ENCODE peak calls at places on chromosomes 2 and 18, in ten cellular contexts. One of them, this sample, is unnamed.

GRCh38 chr18:525066-525797 is 24.7 kb upstream of the COLEC12 start:
- DNase-seq in ascending aorta: no peak
- DNase-seq in heart right ventricle: no peak
- DNase-seq in AG10803: peak; percentile 67
- DNase-seq in cardiac fibroblast: peak; percentile 87
- DNase-seq in choroid plexus epithelial cell: peak; percentile 30
- DNase-seq in fibroblast of mammary gland: peak; percentile 96
- DNase-seq in kidney epithelial cell: peak; percentile 35
- DNase-seq in HCT116: no peak
- DNase-seq in uterus: peak; percentile 35
- DNase-seq in this sample: peak; percentile 49

GRCh38 chr18:9091066-9091476 is 11.4 kb upstream of the NDUFV2 start:
- DNase-seq in fibroblast of mammary gland: no peak
- DNase-seq in HCT116: no peak
- DNase-seq in heart right ventricle: no peak
- DNase-seq in uterus: no peak
- DNase-seq in ascending aorta: no peak
- DNase-seq in AG10803: no peak
- DNase-seq in cardiac fibroblast: no peak
- DNase-seq in choroid plexus epithelial cell: no peak
- DNase-seq in kidney epithelial cell: no peak
- DNase-seq in this sample: no peak

GRCh38 chr2:189506514-189506976 is 65.3 kb downstream of the WDR75 start:
- DNase-seq in ascending aorta: no peak
- DNase-seq in HCT116: peak; percentile 50
- DNase-seq in choroid plexus epithelial cell: peak; percentile 30
- DNase-seq in uterus: no peak
- DNase-seq in AG10803: no peak
- DNase-seq in kidney epithelial cell: peak; percentile 5
- DNase-seq in heart right ventricle: no peak
- DNase-seq in fibroblast of mammary gland: no peak
- DNase-seq in cardiac fibroblast: no peak
- DNase-seq in this sample: no peak

GRCh38 chr18:79750980-79751571 is 46.7 kb upstream of the KCNG2 start:
- DNase-seq in HCT116: no peak
- DNase-seq in uterus: peak; percentile 11
- DNase-seq in choroid plexus epithelial cell: no peak
- DNase-seq in ascending aorta: peak; percentile 59
- DNase-seq in AG10803: no peak
- DNase-seq in fibroblast of mammary gland: no peak
- DNase-seq in kidney epithelial cell: no peak
- DNase-seq in cardiac fibroblast: no peak
- DNase-seq in heart right ventricle: no peak
- DNase-seq in this sample: no peak

GRCh38 chr2:113899166-113899565 is 9.3 kb downstream of the ACTR3 start:
- DNase-seq in AG10803: no peak
- DNase-seq in fibroblast of mammary gland: no peak
- DNase-seq in ascending aorta: no peak
- DNase-seq in kidney epithelial cell: no peak
- DNase-seq in HCT116: no peak
- DNase-seq in heart right ventricle: no peak
- DNase-seq in choroid plexus epithelial cell: no peak
- DNase-seq in cardiac fibroblast: no peak
- DNase-seq in uterus: no peak
- DNase-seq in this sample: no peak

GRCh38 chr2:181224866-181225265 is 232.3 kb upstream of the ITGA4 start:
- DNase-seq in heart right ventricle: no peak
- DNase-seq in ascending aorta: no peak
- DNase-seq in choroid plexus epithelial cell: no peak
- DNase-seq in HCT116: no peak
- DNase-seq in uterus: no peak
- DNase-seq in kidney epithelial cell: no peak
- DNase-seq in fibroblast of mammary gland: no peak
- DNase-seq in AG10803: no peak
- DNase-seq in cardiac fibroblast: no peak
- DNase-seq in this sample: no peak

GRCh38 chr2:238638100-238638981 is 209.5 kb upstream of the TWIST2 start:
- DNase-seq in fibroblast of mammary gland: no peak
- DNase-seq in HCT116: no peak
- DNase-seq in ascending aorta: peak; percentile 48
- DNase-seq in kidney epithelial cell: no peak
- DNase-seq in cardiac fibroblast: no peak
- DNase-seq in heart right ventricle: no peak
- DNase-seq in choroid plexus epithelial cell: no peak
- DNase-seq in uterus: no peak
- DNase-seq in AG10803: no peak
- DNase-seq in this sample: no peak

GRCh38 chr2:210517169-210517693 is 39.2 kb upstream of the CPS1 start:
- DNase-seq in heart right ventricle: no peak
- DNase-seq in AG10803: no peak
- DNase-seq in HCT116: no peak
- DNase-seq in choroid plexus epithelial cell: no peak
- DNase-seq in fibroblast of mammary gland: no peak
- DNase-seq in cardiac fibroblast: no peak
- DNase-seq in uterus: no peak
- DNase-seq in kidney epithelial cell: no peak
- DNase-seq in ascending aorta: no peak
- DNase-seq in this sample: no peak

GRCh38 chr2:63488118-63488713 is 100.1 kb downstream of the WDPCP start:
- DNase-seq in HCT116: peak; percentile 15
- DNase-seq in AG10803: peak; percentile 49
- DNase-seq in fibroblast of mammary gland: peak; percentile 47
- DNase-seq in kidney epithelial cell: no peak
- DNase-seq in cardiac fibroblast: peak; percentile 69
- DNase-seq in heart right ventricle: peak; percentile 5
- DNase-seq in choroid plexus epithelial cell: peak; percentile 73
- DNase-seq in uterus: no peak
- DNase-seq in ascending aorta: no peak
- DNase-seq in this sample: peak; percentile 2

GRCh38 chr2:100269889-100270288 is 52.4 kb downstream of the LONRF2 start:
- DNase-seq in HCT116: no peak
- DNase-seq in choroid plexus epithelial cell: no peak
- DNase-seq in heart right ventricle: no peak
- DNase-seq in uterus: no peak
- DNase-seq in fibroblast of mammary gland: no peak
- DNase-seq in AG10803: no peak
- DNase-seq in cardiac fibroblast: no peak
- DNase-seq in ascending aorta: no peak
- DNase-seq in kidney epithelial cell: no peak
- DNase-seq in this sample: no peak

GRCh38 chr2:180871649-180872048 is 108.8 kb upstream of the UBE2E3 start:
- DNase-seq in ascending aorta: no peak
- DNase-seq in kidney epithelial cell: no peak
- DNase-seq in fibroblast of mammary gland: no peak
- DNase-seq in AG10803: peak; percentile 12
- DNase-seq in HCT116: no peak
- DNase-seq in cardiac fibroblast: no peak
- DNase-seq in choroid plexus epithelial cell: no peak
- DNase-seq in heart right ventricle: no peak
- DNase-seq in uterus: no peak
- DNase-seq in this sample: no peak

GRCh38 chr2:96143848-96144480 is 1.3 kb downstream of the DUSP2 start:
- DNase-seq in fibroblast of mammary gland: no peak
- DNase-seq in HCT116: peak; percentile 27
- DNase-seq in uterus: no peak
- DNase-seq in choroid plexus epithelial cell: no peak
- DNase-seq in cardiac fibroblast: no peak
- DNase-seq in AG10803: no peak
- DNase-seq in ascending aorta: no peak
- DNase-seq in heart right ventricle: no peak
- DNase-seq in kidney epithelial cell: no peak
- DNase-seq in this sample: no peak
- TF ChIP-seq CTCF in fibroblast of mammary gland: no peak
- TF ChIP-seq CTCF in HCT116: no peak
- TF ChIP-seq CTCF in uterus: no peak
- TF ChIP-seq CTCF in choroid plexus epithelial cell: peak; percentile 20
- TF ChIP-seq CTCF in cardiac fibroblast: no peak
- TF ChIP-seq CTCF in AG10803: no peak
- TF ChIP-seq CTCF in ascending aorta: no peak
- TF ChIP-seq CTCF in heart right ventricle: no peak
- TF ChIP-seq CTCF in kidney epithelial cell: peak; percentile 26
- TF ChIP-seq CTCF in this sample: peak; percentile 18

GRCh38 chr2:218003994-218004419 is 1.2 kb upstream of the TNS1 start:
- DNase-seq in heart right ventricle: peak; percentile 79
- DNase-seq in fibroblast of mammary gland: peak; percentile 100
- DNase-seq in AG10803: peak; percentile 96
- DNase-seq in kidney epithelial cell: no peak
- DNase-seq in HCT116: no peak
- DNase-seq in ascending aorta: peak; percentile 97
- DNase-seq in cardiac fibroblast: peak; percentile 91
- DNase-seq in uterus: peak; percentile 89
- DNase-seq in choroid plexus epithelial cell: peak; percentile 73
- DNase-seq in this sample: peak; percentile 89

GRCh38 chr2:218003265-218003950 is 613 bp upstream of the TNS1 start:
- DNase-seq in fibroblast of mammary gland: peak; percentile 89
- DNase-seq in cardiac fibroblast: peak; percentile 63
- DNase-seq in ascending aorta: peak; percentile 72
- DNase-seq in heart right ventricle: peak; percentile 60
- DNase-seq in kidney epithelial cell: no peak
- DNase-seq in choroid plexus epithelial cell: no peak
- DNase-seq in HCT116: no peak
- DNase-seq in AG10803: peak; percentile 82
- DNase-seq in uterus: peak; percentile 70
- DNase-seq in this sample: no peak

GRCh38 chr2:218001629-218002028 is 1.2 kb downstream of the TNS1 start:
- DNase-seq in fibroblast of mammary gland: no peak
- DNase-seq in heart right ventricle: no peak
- DNase-seq in uterus: no peak
- DNase-seq in choroid plexus epithelial cell: no peak
- DNase-seq in cardiac fibroblast: no peak
- DNase-seq in ascending aorta: no peak
- DNase-seq in AG10803: peak; percentile 50
- DNase-seq in kidney epithelial cell: no peak
- DNase-seq in HCT116: no peak
- DNase-seq in this sample: no peak

GRCh38 chr2:218002792-218003191 is at the start of gene TNS1:
- DNase-seq in kidney epithelial cell: no peak
- DNase-seq in HCT116: no peak
- DNase-seq in AG10803: peak; percentile 64
- DNase-seq in fibroblast of mammary gland: peak; percentile 76
- DNase-seq in ascending aorta: peak; percentile 74
- DNase-seq in choroid plexus epithelial cell: peak; percentile 50
- DNase-seq in heart right ventricle: no peak
- DNase-seq in uterus: peak; percentile 70
- DNase-seq in cardiac fibroblast: peak; percentile 26
- DNase-seq in this sample: no peak

GRCh38 chr2:218002103-218002502 is 692 bp downstream of the TNS1 start:
- DNase-seq in choroid plexus epithelial cell: no peak
- DNase-seq in uterus: no peak
- DNase-seq in kidney epithelial cell: no peak
- DNase-seq in cardiac fibroblast: no peak
- DNase-seq in heart right ventricle: no peak
- DNase-seq in HCT116: no peak
- DNase-seq in ascending aorta: no peak
- DNase-seq in fibroblast of mammary gland: no peak
- DNase-seq in AG10803: no peak
- DNase-seq in this sample: no peak
- H3K4me3 ChIP-seq in choroid plexus epithelial cell: peak overlapping the region; percentile 46
- H3K4me3 ChIP-seq in uterus: peak overlapping the region; percentile 63
- H3K4me3 ChIP-seq in kidney epithelial cell: no peak overlapping the region
- H3K4me3 ChIP-seq in cardiac fibroblast: peak overlapping the region; percentile 59
- H3K4me3 ChIP-seq in heart right ventricle: peak overlapping the region; percentile 35
- H3K4me3 ChIP-seq in HCT116: no peak overlapping the region
- H3K4me3 ChIP-seq in ascending aorta: peak overlapping the region; percentile 57
- H3K4me3 ChIP-seq in fibroblast of mammary gland: peak overlapping the region; percentile 79
- H3K4me3 ChIP-seq in AG10803: peak overlapping the region; percentile 83
- H3K4me3 ChIP-seq in this sample: peak overlapping the region; percentile 80

GRCh38 chr2:231380991-231381847 is 14.3 kb upstream of the B3GNT7 start:
- DNase-seq in ascending aorta: no peak
- DNase-seq in cardiac fibroblast: no peak
- DNase-seq in uterus: no peak
- DNase-seq in heart right ventricle: no peak
- DNase-seq in HCT116: no peak
- DNase-seq in fibroblast of mammary gland: no peak
- DNase-seq in kidney epithelial cell: no peak
- DNase-seq in choroid plexus epithelial cell: no peak
- DNase-seq in AG10803: no peak
- DNase-seq in this sample: no peak

GRCh38 chr2:231379266-231380215 is 16.0 kb upstream of the B3GNT7 start:
- DNase-seq in heart right ventricle: no peak
- DNase-seq in kidney epithelial cell: no peak
- DNase-seq in HCT116: no peak
- DNase-seq in ascending aorta: no peak
- DNase-seq in choroid plexus epithelial cell: no peak
- DNase-seq in uterus: no peak
- DNase-seq in cardiac fibroblast: peak; percentile 67
- DNase-seq in fibroblast of mammary gland: no peak
- DNase-seq in AG10803: no peak
- DNase-seq in this sample: no peak

GRCh38 chr2:231380307-231380706 is 15.2 kb upstream of the B3GNT7 start:
- DNase-seq in ascending aorta: no peak
- DNase-seq in kidney epithelial cell: no peak
- DNase-seq in fibroblast of mammary gland: no peak
- DNase-seq in uterus: no peak
- DNase-seq in HCT116: no peak
- DNase-seq in cardiac fibroblast: no peak
- DNase-seq in AG10803: no peak
- DNase-seq in choroid plexus epithelial cell: no peak
- DNase-seq in heart right ventricle: no peak
- DNase-seq in this sample: no peak

GRCh38 chr2:231383701-231384435 is 11.6 kb upstream of the B3GNT7 start:
- DNase-seq in heart right ventricle: no peak
- DNase-seq in ascending aorta: no peak
- DNase-seq in uterus: no peak
- DNase-seq in AG10803: no peak
- DNase-seq in cardiac fibroblast: no peak
- DNase-seq in fibroblast of mammary gland: no peak
- DNase-seq in kidney epithelial cell: no peak
- DNase-seq in HCT116: no peak
- DNase-seq in choroid plexus epithelial cell: no peak
- DNase-seq in this sample: peak; percentile 61

GRCh38 chr2:231382116-231382515 is 13.4 kb upstream of the B3GNT7 start:
- DNase-seq in choroid plexus epithelial cell: no peak
- DNase-seq in kidney epithelial cell: no peak
- DNase-seq in ascending aorta: no peak
- DNase-seq in AG10803: no peak
- DNase-seq in HCT116: no peak
- DNase-seq in cardiac fibroblast: no peak
- DNase-seq in fibroblast of mammary gland: no peak
- DNase-seq in heart right ventricle: no peak
- DNase-seq in uterus: no peak
- DNase-seq in this sample: no peak
- TF ChIP-seq CTCF in choroid plexus epithelial cell: no peak
- TF ChIP-seq CTCF in kidney epithelial cell: no peak
- TF ChIP-seq CTCF in ascending aorta: no peak
- TF ChIP-seq CTCF in AG10803: no peak
- TF ChIP-seq CTCF in HCT116: no peak
- TF ChIP-seq CTCF in cardiac fibroblast: no peak
- TF ChIP-seq CTCF in fibroblast of mammary gland: no peak
- TF ChIP-seq CTCF in heart right ventricle: no peak
- TF ChIP-seq CTCF in uterus: no peak
- TF ChIP-seq CTCF in this sample: no peak

DNA sequence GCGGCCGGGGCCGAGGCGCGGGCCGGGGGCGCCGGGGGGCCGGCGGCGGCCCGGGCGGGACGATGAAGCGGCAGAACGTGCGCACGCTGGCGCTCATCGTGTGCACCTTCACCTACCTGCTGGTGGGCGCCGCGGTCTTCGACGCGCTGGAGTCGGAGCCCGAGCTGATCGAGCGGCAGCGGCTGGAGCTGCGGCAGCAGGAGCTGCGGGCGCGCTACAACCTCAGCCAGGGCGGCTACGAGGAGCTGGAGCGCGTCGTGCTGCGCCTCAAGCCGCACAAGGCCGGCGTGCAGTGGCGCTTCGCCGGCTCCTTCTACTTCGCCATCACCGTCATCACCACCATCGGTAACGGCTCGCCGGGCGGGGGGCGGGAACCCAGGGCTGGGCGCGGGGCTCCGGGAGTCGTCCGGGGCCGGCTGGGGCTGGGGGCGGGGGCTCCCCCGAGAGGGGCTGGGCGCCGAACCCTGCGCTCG is 328 bp downstream of the KCNK3 start:
- DNase-seq in fibroblast of mammary gland: peak; percentile 3
- DNase-seq in heart right ventricle: no peak
- DNase-seq in choroid plexus epithelial cell: peak; percentile 26
- DNase-seq in AG10803: peak; percentile 30
- DNase-seq in kidney epithelial cell: no peak
- DNase-seq in uterus: no peak
- DNase-seq in ascending aorta: no peak
- DNase-seq in HCT116: no peak
- DNase-seq in cardiac fibroblast: peak; percentile 5
- DNase-seq in this sample: no peak
- H3K4me3 ChIP-seq in fibroblast of mammary gland: no peak overlapping the region
- H3K4me3 ChIP-seq in heart right ventricle: peak overlapping the region; percentile 14
- H3K4me3 ChIP-seq in choroid plexus epithelial cell: no peak overlapping the region
- H3K4me3 ChIP-seq in AG10803: peak overlapping the region; percentile 9
- H3K4me3 ChIP-seq in kidney epithelial cell: peak overlapping the region; percentile 39
- H3K4me3 ChIP-seq in uterus: peak overlapping the region; percentile 38
- H3K4me3 ChIP-seq in ascending aorta: peak overlapping the region; percentile 66
- H3K4me3 ChIP-seq in HCT116: no peak overlapping the region
- H3K4me3 ChIP-seq in cardiac fibroblast: peak overlapping the region; percentile 4
- H3K4me3 ChIP-seq in this sample: no peak overlapping the region